ENCODE peak calls at places on chromosomes 5 and 9, in eight cellular contexts. D, F, B, P, Y, O, W and K are unnamed samples.

GRCh38 chr9:112174965-112175795 is at the start of gene SUSD1:
- DNase-seq in O (peak; percentile 77), D (peak; percentile 74), P (peak; percentile 76), W (no peak), F (peak; percentile 41), Y (peak; percentile 20), B (peak; percentile 16), K (peak; percentile 64)

GRCh38 chr5:1374030-1374679 is 29.3 kb upstream of the CLPTM1L start:
- DNase-seq in W (no peak), D (no peak), Y (no peak), O (no peak), F (no peak), B (no peak), P (no peak), K (no peak)

GRCh38 chr5:88388476-88389170 is 120.0 kb upstream of the TMEM161B start:
- DNase-seq in B (no peak), D (peak; percentile 61), Y (no peak), P (no peak), W (no peak), F (no peak), O (peak; percentile 70), K (no peak)

GRCh38 chr5:157331807-157332206 is 65.9 kb downstream of the CYFIP2 start:
- DNase-seq in P (no peak), B (no peak), Y (no peak), F (no peak), W (no peak), O (no peak), D (no peak), K (no peak)

GRCh38 chr5:172283862-172284274 is 304 bp upstream of the UBTD2 start:
- DNase-seq in B (peak; percentile 79), W (peak; percentile 74), D (peak; percentile 95), Y (peak; percentile 88), F (peak; percentile 88), O (peak; percentile 94), P (peak; percentile 93), K (peak; percentile 67)

GRCh38 chr9:104810421-104811339 is 46.8 kb downstream of the NIPSNAP3B start:
- DNase-seq in W (peak; percentile 59), D (no peak), P (no peak), B (peak; percentile 83), Y (no peak), F (peak; percentile 34), O (peak; percentile 65), K (no peak)

GRCh38 chr9:16461231-16461840 is 409.1 kb downstream of the BNC2 start:
- DNase-seq in W (peak; percentile 35), D (peak; percentile 74), F (no peak), B (no peak), O (peak; percentile 72), Y (no peak), P (no peak), K (no peak)

GRCh38 chr9:129802833-129803678 is at the start of gene TOR1B:
- DNase-seq in Y (peak; percentile 95), D (peak; percentile 96), O (peak; percentile 98), W (peak; percentile 87), F (peak; percentile 95), P (peak; percentile 97), B (peak; percentile 87), K (peak; percentile 94)

GRCh38 chr5:121725450-121725849 is 126.2 kb upstream of the FTMT start:
- DNase-seq in D (no peak), Y (no peak), W (no peak), P (no peak), F (no peak), B (no peak), O (no peak), K (no peak)

GRCh38 chr5:35341189-35341588 is 110.9 kb upstream of the PRLR start:
- DNase-seq in W (no peak), B (no peak), P (no peak), Y (no peak), F (no peak), O (no peak), D (no peak), K (no peak)

GRCh38 chr9:130763585-130764200 is 70.1 kb downstream of the EXOSC2 start:
- DNase-seq in P (no peak), F (no peak), W (no peak), B (no peak), D (no peak), Y (no peak), O (no peak), K (no peak)

GRCh38 chr9:37324691-37325490 is 97.6 kb upstream of the GRHPR start:
- DNase-seq in B (no peak), O (no peak), W (no peak), P (no peak), Y (no peak), F (no peak), D (peak; percentile 51), K (no peak)

GRCh38 chr5:165224366-165224765 is 1718.9 kb downstream of the MAT2B start:
- DNase-seq in F (no peak), O (no peak), B (no peak), W (no peak), D (no peak), Y (no peak), P (no peak), K (no peak)

GRCh38 chr5:110790673-110791072 is 51.9 kb downstream of the SLC25A46 start:
- DNase-seq in D (no peak), Y (no peak), F (no peak), P (no peak), B (no peak), O (no peak), W (peak; percentile 82), K (no peak)

GRCh38 chr5:31995714-31996113 is 178.4 kb downstream of the GOLPH3 start:
- DNase-seq in W (no peak), Y (no peak), D (no peak), B (no peak), P (no peak), O (no peak), F (no peak), K (no peak)

GRCh38 chr9:130053504-130054427 is at the start of gene GPR107:
- DNase-seq in O (peak; percentile 91), D (peak; percentile 89), P (peak; percentile 94), F (peak; percentile 85), B (peak; percentile 68), W (peak; percentile 57), Y (peak; percentile 82), K (peak; percentile 72)

GRCh38 chr5:116861097-116861496 is 286.5 kb upstream of the SEMA6A start:
- DNase-seq in Y (no peak), B (no peak), W (no peak), P (no peak), D (no peak), F (no peak), O (no peak), K (no peak)

GRCh38 chr5:127340606-127341005 is 50.0 kb downstream of the MEGF10 start:
- DNase-seq in P (no peak), W (no peak), Y (no peak), D (no peak), O (no peak), F (no peak), B (no peak), K (no peak)

GRCh38 chr5:61332369-61332745 is 299 bp downstream of the ZSWIM6 start:
- DNase-seq in P (peak; percentile 78), B (peak; percentile 27), W (no peak), O (no peak), Y (no peak), D (peak; percentile 79), F (peak; percentile 56), K (no peak)

GRCh38 chr5:386432-387341 is 56.3 kb upstream of the EXOC3 start:
- DNase-seq in D (no peak), Y (no peak), O (peak; percentile 43), B (no peak), W (peak; percentile 76), P (peak; percentile 31), F (no peak), K (peak; percentile 36)

GRCh38 chr5:73393606-73394489 is 54.7 kb downstream of the FOXD1 start:
- DNase-seq in F (no peak), Y (no peak), P (no peak), B (no peak), W (no peak), D (no peak), O (no peak), K (no peak)

GRCh38 chr9:86843182-86843581 is 104.1 kb downstream of the GAS1 start:
- DNase-seq in W (peak; percentile 19), O (no peak), D (no peak), F (no peak), P (no peak), Y (no peak), B (no peak), K (no peak)

GRCh38 chr9:92236465-92236864 is 57.0 kb downstream of the IARS1 start:
- DNase-seq in F (no peak), B (no peak), P (no peak), W (no peak), D (no peak), O (no peak), Y (no peak), K (no peak)
- H3K36me3 ChIP-seq in F (peaks cover 99% of the 10 kb centered on the region), B (no peaks in the 10 kb centered on the region), P (peaks cover 73% of the 10 kb centered on the region), W (peaks cover 36% of the 10 kb centered on the region), D (peaks cover 11% of the 10 kb centered on the region), O (peaks cover 97% of the 10 kb centered on the region), Y (no peaks in the 10 kb centered on the region), K (peaks cover 45% of the 10 kb centered on the region)

GRCh38 chr9:135887585-135888050 is 19.7 kb downstream of the CAMSAP1 start:
- DNase-seq in P (no peak), W (no peak), B (no peak), D (peak; percentile 36), O (peak; percentile 87), F (no peak), Y (no peak), K (no peak)
- TF ChIP-seq CTCF in P (no peak), W (no peak), B (no peak), D (no peak), O (peak; percentile 20), F (no peak), Y (no peak), K (no peak)

DNA sequence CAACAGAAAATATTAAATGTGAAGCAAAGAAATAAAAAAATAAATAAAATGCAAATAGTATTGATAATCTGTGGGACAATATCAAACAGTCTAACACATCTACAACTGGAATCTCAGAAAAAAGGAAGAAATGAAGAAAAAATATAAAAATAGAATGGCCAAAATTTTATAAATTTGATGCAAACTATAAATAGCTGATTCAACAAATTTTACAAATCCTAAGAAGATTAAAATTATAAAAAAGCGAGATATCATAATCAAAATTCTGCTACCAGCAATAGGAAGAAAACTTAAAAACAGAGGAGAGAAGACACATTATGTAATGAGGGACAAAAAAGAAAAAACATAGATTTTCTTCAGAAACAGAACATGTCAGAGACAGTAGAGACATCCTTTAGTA is 129.2 kb upstream of the IRX1 start:
- DNase-seq in W (no peak), P (no peak), O (no peak), B (no peak), Y (no peak), F (no peak), D (no peak), K (no peak)
- H3K27ac ChIP-seq in W (no peak overlapping the region), P (no peak overlapping the region), O (no peak overlapping the region), B (no peak overlapping the region), Y (no peak overlapping the region), F (no peak overlapping the region), D (no peak overlapping the region), K (no peak overlapping the region)

DNA sequence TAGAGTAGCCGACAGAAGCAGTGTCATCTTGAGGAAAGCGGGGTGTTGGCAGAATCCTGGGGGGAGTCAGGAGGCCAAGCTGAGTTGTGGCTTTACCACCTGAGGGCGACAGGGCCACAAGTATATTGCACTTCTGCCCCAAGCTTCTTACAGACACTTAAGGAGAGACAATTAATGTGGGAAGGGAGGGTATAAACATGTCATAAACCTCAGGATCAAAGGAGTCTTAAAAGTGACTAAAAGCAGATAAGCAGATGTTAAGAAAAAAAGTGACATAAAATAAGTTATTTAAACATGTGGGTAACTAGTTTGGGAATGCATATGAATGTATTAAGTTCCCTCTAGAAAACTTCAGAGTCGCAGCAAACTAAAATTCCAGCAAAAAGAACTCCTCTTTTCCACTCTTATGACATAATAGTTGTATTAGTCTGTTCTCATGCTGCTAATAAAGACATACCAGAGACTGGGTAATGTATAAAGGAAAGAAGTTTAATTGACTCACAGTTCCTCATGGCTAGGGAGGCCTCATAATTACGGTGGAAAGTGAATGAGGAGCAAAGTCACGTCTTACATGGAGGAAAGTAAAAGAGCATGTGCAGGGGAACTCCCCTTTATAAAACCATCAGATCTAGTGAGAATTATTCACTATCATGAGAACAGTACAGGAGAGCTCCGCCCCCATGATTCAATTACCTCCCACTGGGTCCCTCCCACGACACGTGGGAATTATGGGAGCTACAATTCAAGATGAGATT is 63.8 kb downstream of the ERAP1 start:
- DNase-seq in B (no peak), F (no peak), W (no peak), O (no peak), Y (no peak), D (no peak), P (no peak), K (no peak)
- H3K36me3 ChIP-seq in B (no peaks in the 10 kb centered on the region), F (peaks cover 100% of the 10 kb centered on the region), W (peaks cover 47% of the 10 kb centered on the region), O (peaks cover 4% of the 10 kb centered on the region), Y (no peaks in the 10 kb centered on the region), D (no peaks in the 10 kb centered on the region), P (peaks cover 100% of the 10 kb centered on the region), K (peaks cover 83% of the 10 kb centered on the region)